ENCODE peak calls at places on chromosomes 4 and X, in eight cellular contexts. D is posterior vena cava, J is choroid plexus epithelial cell, B is NCI-H345, K is Karpas-422, U is MG63, P is AG09319, A is fibroblast of mammary gland. I is an unnamed sample.

GRCh38 chr4:158519226-158519625 is 2.5 kb upstream of the RXFP1 start:
- DNase-seq in A (no peak), D (no peak), K (no peak), P (no peak), B (peak; percentile 12), U (no peak), J (no peak), I (no peak)

GRCh38 chr4:179624768-179625181 is 2182.5 kb upstream of the AGA start:
- DNase-seq in P (no peak), J (peak; percentile 15), B (no peak), A (peak; percentile 32), U (peak; percentile 8), K (no peak), D (no peak), I (no peak)

GRCh38 chr4:185201983-185202962 is 1.5 kb downstream of the CFAP97 start:
- DNase-seq in U (no peak), B (no peak), P (no peak), D (no peak), A (peak; percentile 27), J (peak; percentile 45), K (no peak), I (no peak)

GRCh38 chr4:23931489-23931830 is 41.6 kb upstream of the PPARGC1A start:
- DNase-seq in D (no peak), B (no peak), P (no peak), J (no peak), K (no peak), A (no peak), U (no peak), I (no peak)

GRCh38 chr4:2337896-2338295 is 76.0 kb upstream of the MXD4 start:
- DNase-seq in U (no peak), B (no peak), D (peak; percentile 59), J (no peak), P (no peak), A (no peak), K (no peak), I (peak; percentile 32)

GRCh38 chr4:73674451-73674919 is 54.2 kb upstream of the RASSF6 start:
- DNase-seq in P (no peak), K (no peak), A (peak; percentile 73), J (peak; percentile 16), B (no peak), D (no peak), U (no peak), I (no peak)

GRCh38 chr4:140755811-140756291 is 334 bp downstream of the TBC1D9 start:
- DNase-seq in D (peak; percentile 82), A (peak; percentile 35), B (peak; percentile 45), P (no peak), U (peak; percentile 38), J (peak; percentile 55), K (no peak), I (peak; percentile 74)

GRCh38 chr4:98341309-98341708 is 80.1 kb downstream of the RAP1GDS1 start:
- DNase-seq in A (peak; percentile 37), J (peak; percentile 65), U (no peak), P (peak; percentile 24), D (no peak), K (no peak), B (no peak), I (no peak)

GRCh38 chr4:65968873-65969272 is 298.6 kb upstream of the EPHA5 start:
- DNase-seq in A (peak; percentile 68), K (no peak), U (no peak), D (no peak), P (no peak), J (peak; percentile 61), B (no peak), I (no peak)

GRCh38 chr4:7226464-7226863 is 34.1 kb downstream of the SORCS2 start:
- DNase-seq in P (no peak), A (no peak), D (no peak), J (no peak), U (no peak), B (peak; percentile 56), K (no peak), I (no peak)

GRCh38 chr4:8694651-8695151 is 102.1 kb downstream of the CPZ start:
- DNase-seq in U (no peak), B (no peak), A (no peak), P (no peak), D (peak; percentile 62), K (no peak), J (no peak), I (peak; percentile 63)

GRCh38 chrX:63400340-63400739 is 49.2 kb upstream of the SPIN4 start:
- DNase-seq in D (no peak), U (no peak), B (no peak), K (no peak), J (no peak), P (no peak), A (no peak), I (no peak)

GRCh38 chr4:78776729-78777555 is 792 bp downstream of the BMP2K start:
- DNase-seq in D (peak; percentile 81), A (peak; percentile 83), U (peak; percentile 73), B (peak; percentile 14), K (peak; percentile 54), P (no peak), J (peak; percentile 55), I (peak; percentile 72)

I was measured in sigmoid colon.